ENCODE peak calls at places on chromosomes 12 and 14, in six cellular contexts. Z is lung, V is gastrocnemius medialis, H is ovary, P is mammary epithelial cell, F is fibroblast of lung. Q is an unnamed sample.
A peak's percentile ranks its signal among the peaks of the same experiment; 100 is the strongest.

GRCh38 chr12:28191018-28191595 is 851 bp downstream of the CCDC91 start:
- DNase-seq in F (no peak), P (peak; percentile 68), V (no peak), H (peak; percentile 70), Z (peak; percentile 30), Q (peak; percentile 94)

GRCh38 chr12:100447405-100447804 is 26.3 kb upstream of the NR1H4 start:
- DNase-seq in F (no peak), Z (no peak), V (no peak), P (no peak), H (no peak), Q (no peak)

GRCh38 chr12:92146865-92147264 is 1.2 kb upstream of the BTG1 start:
- DNase-seq in H (no peak), Z (no peak), V (no peak), P (no peak), F (peak; percentile 67), Q (no peak)

GRCh38 chr14:66746316-66747006 is 238.5 kb downstream of the GPHN start:
- DNase-seq in V (no peak), F (peak; percentile 71), P (peak; percentile 28), Z (no peak), H (no peak), Q (no peak)

GRCh38 chr12:11801643-11802042 is 152.2 kb downstream of the ETV6 start:
- DNase-seq in Z (no peak), F (no peak), P (peak; percentile 76), H (no peak), V (no peak), Q (peak; percentile 74)

GRCh38 chr12:112904571-112904970 is 2.2 kb upstream of the OAS1 start:
- DNase-seq in H (no peak), Z (no peak), F (peak; percentile 5), V (no peak), P (no peak), Q (no peak)

GRCh38 chr12:1896964-1897363 is 21.5 kb downstream of the CACNA2D4 start:
- DNase-seq in H (no peak), Z (no peak), V (no peak), P (no peak), F (no peak), Q (no peak)

GRCh38 chr12:67539946-67540345 is 108.6 kb upstream of the DYRK2 start:
- DNase-seq in V (no peak), Z (no peak), F (no peak), H (no peak), P (peak; percentile 58), Q (no peak)

GRCh38 chr14:94636744-94637412 is 24.7 kb downstream of the SERPINA3 start:
- DNase-seq in P (no peak), V (no peak), H (no peak), F (no peak), Z (no peak), Q (no peak)

GRCh38 chr14:90491868-90492560 is 95.2 kb downstream of the CALM1 start:
- DNase-seq in H (no peak), V (no peak), Z (no peak), P (no peak), F (no peak), Q (peak; percentile 52)

GRCh38 chr12:47025349-47025748 is 54.1 kb upstream of the PCED1B start:
- DNase-seq in H (no peak), P (no peak), Z (no peak), F (no peak), V (no peak), Q (no peak)

GRCh38 chr12:74446466-74446865 is 91.2 kb upstream of the ATXN7L3B start:
- DNase-seq in F (no peak), Z (no peak), H (no peak), V (no peak), P (no peak), Q (no peak)

GRCh38 chr14:81326451-81326850 is 73.7 kb downstream of the STON2 start:
- DNase-seq in H (no peak), P (peak; percentile 70), V (no peak), F (no peak), Z (no peak), Q (no peak)

GRCh38 chr12:31750747-31751039 is 21.9 kb upstream of the AMN1 start:
- DNase-seq in P (no peak), F (no peak), Z (no peak), V (no peak), H (no peak), Q (no peak)

GRCh38 chr12:65494537-65494936 is 216.1 kb downstream of the MSRB3 start:
- DNase-seq in H (no peak), F (no peak), Z (no peak), V (no peak), P (no peak), Q (no peak)

GRCh38 chr12:77943466-77943865 is 112.8 kb downstream of the NAV3 start:
- DNase-seq in V (no peak), Z (no peak), P (peak; percentile 87), H (no peak), F (peak; percentile 86), Q (no peak)

GRCh38 chr12:75170786-75171185 is 38.9 kb downstream of the KCNC2 start:
- DNase-seq in F (no peak), P (no peak), Z (no peak), H (no peak), V (no peak), Q (no peak)

GRCh38 chr14:88993946-88994345 is 169.5 kb downstream of the TTC8 start:
- DNase-seq in Z (no peak), P (peak; percentile 76), F (no peak), V (no peak), H (no peak), Q (no peak)

GRCh38 chr12:46524778-46525177 is 152.2 kb upstream of the SLC38A2 start:
- DNase-seq in Z (peak; percentile 65), P (no peak), F (peak; percentile 95), H (peak; percentile 89), V (peak; percentile 64), Q (no peak)

GRCh38 chr12:83710851-83711250 is 1024.1 kb downstream of the TMTC2 start:
- DNase-seq in H (no peak), V (no peak), F (no peak), P (no peak), Z (no peak), Q (no peak)

GRCh38 chr12:19085090-19085489 is 44.4 kb upstream of the PLEKHA5 start:
- DNase-seq in F (no peak), H (no peak), V (no peak), Z (no peak), P (peak; percentile 51), Q (no peak)

GRCh38 chr14:104639481-104639880 is 34.9 kb upstream of the TMEM179 start:
- DNase-seq in Z (no peak), H (no peak), F (no peak), V (no peak), P (no peak), Q (no peak)

GRCh38 chr12:87439990-87440827 is 589.0 kb downstream of the C12orf50 start:
- DNase-seq in H (no peak), Z (no peak), F (peak; percentile 92), V (no peak), P (peak; percentile 98), Q (no peak)

GRCh38 chr12:132148368-132149045 is 4.2 kb downstream of the NOC4L start:
- DNase-seq in F (no peak), P (no peak), H (no peak), V (no peak), Z (no peak), Q (no peak)

GRCh38 chr12:26205946-26206345 is 10.6 kb downstream of the SSPN start:
- DNase-seq in F (no peak), P (no peak), V (no peak), Z (no peak), H (no peak), Q (no peak)

GRCh38 chr14:95305145-95305544 is 14.6 kb downstream of the CLMN start:
- DNase-seq in V (no peak), F (no peak), P (no peak), H (no peak), Z (no peak), Q (no peak)

GRCh38 chr14:99524091-99524661 is 43.0 kb downstream of the CCNK start:
- DNase-seq in V (no peak), Z (no peak), F (no peak), P (no peak), H (peak; percentile 49), Q (no peak)

GRCh38 chr12:105523164-105524057 is 192.9 kb downstream of the C12orf75 start:
- DNase-seq in H (peak; percentile 58), Z (peak; percentile 39), V (peak; percentile 34), F (peak; percentile 89), P (no peak), Q (no peak)

GRCh38 chr12:109803678-109804077 is 29.5 kb downstream of the TRPV4 start:
- DNase-seq in P (no peak), F (no peak), H (no peak), Z (no peak), V (no peak), Q (no peak)

GRCh38 chr12:118302053-118302452 is 70.7 kb downstream of the TAOK3 start:
- DNase-seq in H (no peak), V (no peak), P (peak; percentile 81), Z (peak; percentile 56), F (no peak), Q (no peak)

GRCh38 chr14:23942587-23942986 is 11.0 kb upstream of the DHRS4 start:
- DNase-seq in P (no peak), H (no peak), V (no peak), F (no peak), Z (no peak), Q (no peak)

GRCh38 chr12:116674643-116675183 is 63.2 kb downstream of the SPRING1 start:
- DNase-seq in Z (no peak), F (no peak), P (no peak), H (no peak), V (no peak), Q (no peak)

GRCh38 chr14:68961781-68962584 is 17.1 kb downstream of the ACTN1 start:
- DNase-seq in P (peak; percentile 92), H (no peak), F (peak; percentile 51), Z (no peak), V (no peak), Q (no peak)

GRCh38 chr14:61556455-61556854 is 138.9 kb upstream of the HIF1A start:
- DNase-seq in F (no peak), Z (no peak), H (no peak), P (no peak), V (no peak), Q (peak; percentile 32)
- H3K27ac ChIP-seq in F (no peak overlapping the region), Z (no peak overlapping the region), H (no peak overlapping the region), P (no peak overlapping the region), V (no peak overlapping the region), Q (no peak overlapping the region)

GRCh38 chr12:49187184-49187583 is 1.7 kb downstream of the TUBA1A start:
- DNase-seq in P (peak; percentile 27), H (peak; percentile 53), F (peak; percentile 81), V (peak; percentile 7), Z (no peak), Q (no peak)
- H3K27ac ChIP-seq in P (peak overlapping the region; percentile 90), H (peak overlapping the region; percentile 24), F (no peak overlapping the region), V (peak overlapping the region; percentile 86), Z (peak overlapping the region; percentile 63), Q (peak overlapping the region; percentile 99)

DNA sequence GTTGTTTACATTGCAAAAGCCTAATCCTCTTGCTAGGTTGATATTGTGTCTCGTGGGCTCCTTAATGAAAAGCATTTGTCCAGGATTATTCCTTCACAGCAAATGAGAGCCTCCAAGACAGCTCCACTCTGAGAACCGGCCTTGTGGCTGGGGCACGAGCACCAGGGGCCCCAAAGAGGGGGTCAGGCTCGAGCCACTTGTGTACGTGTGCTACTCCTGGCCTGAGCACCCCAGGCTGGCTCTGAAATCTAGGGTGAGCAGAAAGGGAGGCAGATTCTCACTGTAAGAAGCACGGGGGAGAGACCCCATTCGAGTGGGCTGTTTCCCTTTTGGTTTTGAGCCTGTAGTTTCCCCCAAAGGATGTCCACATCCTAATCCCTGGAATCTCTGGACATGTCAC is 45.0 kb upstream of the FZD10 start:
- DNase-seq in H (no peak), P (no peak), Z (no peak), F (no peak), V (no peak), Q (no peak)
- H3K27ac ChIP-seq in H (no peak overlapping the region), P (no peak overlapping the region), Z (no peak overlapping the region), F (no peak overlapping the region), V (no peak overlapping the region), Q (no peak overlapping the region)

GRCh38 chr12:104499668-104500328 is 43.0 kb downstream of the CHST11 start:
- DNase-seq in Z (no peak), H (no peak), F (no peak), P (no peak), V (no peak), Q (no peak)
- H3K27ac ChIP-seq in Z (no peak overlapping the region), H (no peak overlapping the region), F (no peak overlapping the region), P (no peak overlapping the region), V (no peak overlapping the region), Q (peak overlapping the region; percentile 55)